ENCODE peak calls at places on chromosome 3, in nine cellular contexts. N, G, S, D, W, B, P, M and A are unnamed samples.

GRCh38 chr3:65729553-65729952 is 309.2 kb downstream of the MAGI1 start:
- DNase-seq in N (peak; percentile 33), G (peak; percentile 96), S (no peak), D (peak; percentile 29), W (no peak), B (no peak), P (no peak), M (peak; percentile 29), A (peak; percentile 10)

GRCh38 chr3:45890405-45890804 is 4.1 kb downstream of the CCR9 start:
- DNase-seq in N (no peak), G (no peak), S (no peak), D (no peak), W (no peak), B (no peak), P (no peak), M (no peak), A (no peak)

GRCh38 chr3:119702530-119703527 is at the start of gene CFAP91:
- DNase-seq in N (peak; percentile 99), G (peak; percentile 95), S (peak; percentile 95), D (peak; percentile 32), W (peak; percentile 97), B (peak; percentile 93), P (peak; percentile 100), M (peak; percentile 46), A (peak; percentile 98)

GRCh38 chr3:7504886-7505775 is 644.2 kb downstream of the GRM7 start:
- DNase-seq in N (no peak), G (peak; percentile 96), S (no peak), D (no peak), W (peak; percentile 60), B (no peak), P (no peak), M (no peak), A (no peak)

GRCh38 chr3:194928183-194928736 is 242.6 kb downstream of the FAM43A start:
- DNase-seq in N (no peak), G (peak; percentile 74), S (no peak), D (no peak), W (no peak), B (no peak), P (no peak), M (no peak), A (no peak)

GRCh38 chr3:62343755-62344154 is 29.6 kb downstream of the FEZF2 start:
- DNase-seq in N (no peak), G (no peak), S (no peak), D (no peak), W (no peak), B (no peak), P (no peak), M (no peak), A (no peak)

GRCh38 chr3:111072016-111072891 is 638 bp downstream of the NECTIN3 start:
- DNase-seq in N (peak; percentile 55), G (peak; percentile 77), S (no peak), D (no peak), W (peak; percentile 33), B (peak; percentile 15), P (peak; percentile 80), M (no peak), A (peak; percentile 54)

GRCh38 chr3:99678023-99678422 is 39.6 kb downstream of the COL8A1 start:
- DNase-seq in N (no peak), G (peak; percentile 85), S (no peak), D (peak; percentile 83), W (peak; percentile 59), B (peak; percentile 47), P (no peak), M (peak; percentile 96), A (no peak)

GRCh38 chr3:125120370-125121122 is 64.7 kb upstream of the HEG1 start:
- DNase-seq in N (no peak), G (peak; percentile 48), S (no peak), D (no peak), W (no peak), B (no peak), P (no peak), M (no peak), A (no peak)

GRCh38 chr3:179765396-179765795 is 112.6 kb downstream of the USP13 start:
- DNase-seq in N (no peak), G (no peak), S (no peak), D (no peak), W (no peak), B (no peak), P (no peak), M (peak; percentile 2), A (no peak)

GRCh38 chr3:54600441-54601204 is 327.2 kb downstream of the LRTM1 start:
- DNase-seq in N (no peak), G (no peak), S (no peak), D (no peak), W (no peak), B (peak; percentile 21), P (no peak), M (no peak), A (no peak)

GRCh38 chr3:187185759-187186158 is 11.5 kb upstream of the RTP1 start:
- DNase-seq in N (no peak), G (peak; percentile 21), S (no peak), D (no peak), W (no peak), B (no peak), P (no peak), M (no peak), A (no peak)

GRCh38 chr3:194761384-194761783 is 75.7 kb downstream of the FAM43A start:
- DNase-seq in N (no peak), G (no peak), S (no peak), D (no peak), W (no peak), B (no peak), P (no peak), M (no peak), A (no peak)

GRCh38 chr3:171813897-171814460 is 3.7 kb upstream of the PLD1 start:
- DNase-seq in N (no peak), G (peak; percentile 76), S (peak; percentile 25), D (no peak), W (no peak), B (peak; percentile 53), P (no peak), M (no peak), A (no peak)

GRCh38 chr3:49017978-49018706 is at the start of gene DALRD3:
- DNase-seq in N (peak; percentile 71), G (peak; percentile 72), S (peak; percentile 85), D (no peak), W (peak; percentile 72), B (peak; percentile 40), P (peak; percentile 90), M (no peak), A (peak; percentile 78)

GRCh38 chr3:157123621-157124020 is 36.3 kb downstream of the CCNL1 start:
- DNase-seq in N (no peak), G (no peak), S (no peak), D (no peak), W (no peak), B (no peak), P (no peak), M (no peak), A (no peak)

GRCh38 chr3:72311425-72311824 is 526.5 kb upstream of the PROK2 start:
- DNase-seq in N (no peak), G (no peak), S (no peak), D (no peak), W (no peak), B (no peak), P (no peak), M (no peak), A (no peak)

GRCh38 chr3:48655586-48655985 is 7.1 kb downstream of the CELSR3 start:
- DNase-seq in N (no peak), G (no peak), S (no peak), D (no peak), W (no peak), B (no peak), P (peak; percentile 72), M (no peak), A (peak; percentile 65)

GRCh38 chr3:34387831-34388564 is 589.6 kb downstream of the PDCD6IP start:
- DNase-seq in N (no peak), G (no peak), S (no peak), D (no peak), W (no peak), B (no peak), P (no peak), M (no peak), A (no peak)
- TF ChIP-seq CTCF in N (no peak), G (no peak), S (no peak), D (no peak), W (no peak), B (no peak), P (no peak), M (no peak), A (no peak)

DNA sequence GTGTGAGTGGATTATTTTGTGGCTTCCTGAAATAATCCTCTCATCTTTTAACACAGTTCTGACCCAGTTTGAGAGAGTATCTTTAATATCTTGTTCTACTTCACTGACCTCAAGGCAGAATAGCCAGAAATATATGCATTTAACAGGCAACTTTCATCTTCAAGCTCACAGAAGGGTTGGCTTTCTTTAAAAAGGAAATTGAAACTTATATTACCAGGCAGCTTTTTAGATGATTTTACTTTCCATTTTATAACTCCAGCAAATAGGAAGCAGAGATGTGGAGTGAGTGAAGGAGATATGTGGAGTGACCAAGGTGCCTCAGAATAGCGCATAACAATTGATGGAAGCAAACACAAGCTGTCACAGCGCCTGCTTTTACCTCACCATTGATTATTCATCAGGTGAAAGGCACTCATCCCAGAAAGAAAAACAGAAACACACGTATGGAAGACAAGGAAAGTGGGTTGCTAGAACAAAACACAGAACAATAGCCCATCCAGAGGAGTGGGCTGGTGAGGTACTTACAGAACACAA is 136.8 kb downstream of the TGFBR2 start:
- DNase-seq in N (no peak), G (no peak), S (no peak), D (no peak), W (no peak), B (no peak), P (no peak), M (no peak), A (no peak)
- TF ChIP-seq CTCF in N (no peak), G (no peak), S (no peak), D (no peak), W (no peak), B (no peak), P (no peak), M (no peak), A (no peak)

GRCh38 chr3:68017069-68017468 is 362.7 kb upstream of the SUCLG2 start:
- DNase-seq in N (no peak), G (no peak), S (no peak), D (no peak), W (no peak), B (no peak), P (no peak), M (no peak), A (no peak)
- TF ChIP-seq CTCF in N (no peak), G (no peak), S (no peak), D (no peak), W (no peak), B (no peak), P (no peak), M (no peak), A (no peak)

DNA sequence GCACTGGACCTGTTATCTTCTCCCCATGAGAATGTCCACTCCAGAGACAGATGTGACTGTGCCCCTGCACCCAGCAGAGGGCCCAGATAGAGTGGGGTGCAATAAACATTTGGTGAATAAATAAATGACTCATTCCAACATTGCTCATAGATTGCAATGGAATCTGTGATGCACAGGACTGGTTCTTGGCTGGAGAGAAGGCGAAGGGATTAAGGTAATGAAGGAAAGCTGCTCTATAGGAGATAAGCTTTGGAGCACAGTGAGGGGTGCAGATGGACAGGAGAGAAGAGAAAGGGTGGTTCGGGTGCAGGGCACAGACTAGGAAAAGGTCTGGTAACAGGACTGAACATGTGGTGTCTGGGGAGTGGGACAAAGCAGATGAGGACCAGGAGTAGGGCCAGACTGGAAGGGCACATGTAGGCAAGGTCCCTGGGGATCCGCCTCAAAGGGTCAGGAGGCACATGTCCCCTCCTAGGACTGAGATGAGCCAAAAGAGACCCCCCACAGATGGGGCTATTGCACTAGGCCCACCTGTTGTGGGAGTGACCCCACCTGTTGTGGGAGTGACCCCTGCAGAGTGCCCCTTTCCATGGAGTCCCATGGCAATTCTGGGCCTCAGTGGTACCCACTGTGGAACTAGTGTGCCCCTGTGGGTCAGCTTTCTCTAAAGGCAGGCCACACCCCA is 17.5 kb upstream of the POC1A start:
- DNase-seq in N (no peak), G (peak; percentile 51), S (no peak), D (peak; percentile 59), W (no peak), B (no peak), P (no peak), M (no peak), A (no peak)
- TF ChIP-seq CTCF in N (no peak), G (peak; percentile 25), S (no peak), D (peak; percentile 33), W (no peak), B (no peak), P (no peak), M (peak; percentile 34), A (no peak)